ENCODE peak calls at places on chromosomes 2 and 18, in eight cellular contexts. One of them, this sample, is unnamed.

GRCh38 chr18:7000484-7001096 is 117.0 kb downstream of the LAMA1 start:
- DNase-seq in cardiac fibroblast: peak; percentile 35
- DNase-seq in midbrain: no peak
- DNase-seq in CD4-positive, alpha-beta T cell: no peak
- DNase-seq in iris pigment epithelial cell: peak; percentile 18
- DNase-seq in stimulated activated CD8-positive, alpha-beta memory T cell treated with anti-CD3 and anti-CD28 coated beads, Interleukin-4, amount 100 ng/mL, for 4 hours: no peak
- DNase-seq in nephron progenitor cell: no peak
- DNase-seq in H54: peak; percentile 20
- DNase-seq in this sample: no peak

GRCh38 chr2:240785424-240786335 is 34.3 kb downstream of the KIF1A start:
- DNase-seq in midbrain: no peak
- DNase-seq in stimulated activated CD8-positive, alpha-beta memory T cell treated with anti-CD3 and anti-CD28 coated beads, Interleukin-4, amount 100 ng/mL, for 4 hours: no peak
- DNase-seq in H54: no peak
- DNase-seq in nephron progenitor cell: peak; percentile 10
- DNase-seq in CD4-positive, alpha-beta T cell: no peak
- DNase-seq in cardiac fibroblast: no peak
- DNase-seq in iris pigment epithelial cell: no peak
- DNase-seq in this sample: no peak

GRCh38 chr2:162113771-162114168 is 38.3 kb downstream of the GCG start:
- DNase-seq in CD4-positive, alpha-beta T cell: no peak
- DNase-seq in H54: no peak
- DNase-seq in stimulated activated CD8-positive, alpha-beta memory T cell treated with anti-CD3 and anti-CD28 coated beads, Interleukin-4, amount 100 ng/mL, for 4 hours: no peak
- DNase-seq in midbrain: no peak
- DNase-seq in iris pigment epithelial cell: peak; percentile 89
- DNase-seq in cardiac fibroblast: peak; percentile 83
- DNase-seq in nephron progenitor cell: no peak
- DNase-seq in this sample: no peak

GRCh38 chr18:24073791-24074190 is 59.2 kb downstream of the TTC39C start:
- DNase-seq in stimulated activated CD8-positive, alpha-beta memory T cell treated with anti-CD3 and anti-CD28 coated beads, Interleukin-4, amount 100 ng/mL, for 4 hours: no peak
- DNase-seq in midbrain: no peak
- DNase-seq in nephron progenitor cell: no peak
- DNase-seq in iris pigment epithelial cell: no peak
- DNase-seq in H54: no peak
- DNase-seq in CD4-positive, alpha-beta T cell: no peak
- DNase-seq in cardiac fibroblast: no peak
- DNase-seq in this sample: no peak

GRCh38 chr2:104872866-104873688 is 19.2 kb downstream of the POU3F3 start:
- DNase-seq in midbrain: peak; percentile 92
- DNase-seq in H54: no peak
- DNase-seq in iris pigment epithelial cell: peak; percentile 74
- DNase-seq in stimulated activated CD8-positive, alpha-beta memory T cell treated with anti-CD3 and anti-CD28 coated beads, Interleukin-4, amount 100 ng/mL, for 4 hours: no peak
- DNase-seq in cardiac fibroblast: peak; percentile 71
- DNase-seq in nephron progenitor cell: peak; percentile 76
- DNase-seq in CD4-positive, alpha-beta T cell: no peak
- DNase-seq in this sample: no peak

GRCh38 chr2:232061265-232061664 is 99.8 kb downstream of the DIS3L2 start:
- DNase-seq in H54: no peak
- DNase-seq in iris pigment epithelial cell: no peak
- DNase-seq in cardiac fibroblast: no peak
- DNase-seq in nephron progenitor cell: no peak
- DNase-seq in midbrain: no peak
- DNase-seq in CD4-positive, alpha-beta T cell: no peak
- DNase-seq in stimulated activated CD8-positive, alpha-beta memory T cell treated with anti-CD3 and anti-CD28 coated beads, Interleukin-4, amount 100 ng/mL, for 4 hours: no peak
- DNase-seq in this sample: no peak

GRCh38 chr2:146414456-146414855 is 1430.4 kb upstream of the ACVR2A start:
- DNase-seq in stimulated activated CD8-positive, alpha-beta memory T cell treated with anti-CD3 and anti-CD28 coated beads, Interleukin-4, amount 100 ng/mL, for 4 hours: no peak
- DNase-seq in iris pigment epithelial cell: no peak
- DNase-seq in cardiac fibroblast: no peak
- DNase-seq in midbrain: no peak
- DNase-seq in CD4-positive, alpha-beta T cell: no peak
- DNase-seq in H54: no peak
- DNase-seq in nephron progenitor cell: no peak
- DNase-seq in this sample: no peak

GRCh38 chr18:68221116-68221724 is 493.7 kb downstream of the TMX3 start:
- DNase-seq in nephron progenitor cell: no peak
- DNase-seq in CD4-positive, alpha-beta T cell: no peak
- DNase-seq in cardiac fibroblast: no peak
- DNase-seq in midbrain: no peak
- DNase-seq in iris pigment epithelial cell: peak; percentile 6
- DNase-seq in H54: no peak
- DNase-seq in stimulated activated CD8-positive, alpha-beta memory T cell treated with anti-CD3 and anti-CD28 coated beads, Interleukin-4, amount 100 ng/mL, for 4 hours: no peak
- DNase-seq in this sample: no peak

GRCh38 chr18:63702660-63703059 is at the start of gene SERPINB11:
- DNase-seq in midbrain: no peak
- DNase-seq in H54: no peak
- DNase-seq in cardiac fibroblast: no peak
- DNase-seq in iris pigment epithelial cell: no peak
- DNase-seq in stimulated activated CD8-positive, alpha-beta memory T cell treated with anti-CD3 and anti-CD28 coated beads, Interleukin-4, amount 100 ng/mL, for 4 hours: no peak
- DNase-seq in CD4-positive, alpha-beta T cell: no peak
- DNase-seq in nephron progenitor cell: no peak
- DNase-seq in this sample: no peak

This sample was measured in activated T-helper 9 cell treated with anti-CD3 and anti-CD28 coated beads, Interleukin-2, amount 50 U/mL, for 16 hours.